ENCODE peak calls at places on chromosomes 13 and 19, in four cellular contexts. U, Q, H and L are unnamed samples.

GRCh38 chr19:21084343-21084742 is 2.3 kb downstream of the ZNF714 start:
- DNase-seq in H (peak), Q (peak), U (peak), L (no peak)

GRCh38 chr19:41886761-41887710 is 4.1 kb downstream of the ARHGEF1 start:
- DNase-seq in U (no peak), Q (peak), H (no peak), L (no peak)

GRCh38 chr19:10533656-10534386 is 9.9 kb upstream of the ATG4D start:
- DNase-seq in H (no peak), U (peak), Q (no peak), L (no peak)

GRCh38 chr19:13029893-13030292 is 34.6 kb downstream of the NFIX start:
- DNase-seq in U (no peak), H (no peak), Q (peak), L (no peak)

GRCh38 chr19:6362351-6362801 is 1.0 kb downstream of the CLPP start:
- DNase-seq in H (no peak), U (no peak), Q (no peak), L (no peak)

GRCh38 chr13:44109986-44110640 is 230.4 kb downstream of the LACC1 start:
- DNase-seq in H (no peak), U (no peak), Q (no peak), L (no peak)

GRCh38 chr19:47363758-47364529 is 14.8 kb downstream of the DHX34 start:
- DNase-seq in U (peak), Q (peak), H (no peak), L (no peak)

GRCh38 chr19:16654151-16654550 is 5.8 kb downstream of the SMIM7 start:
- DNase-seq in Q (peak), U (no peak), H (no peak), L (no peak)

GRCh38 chr13:111893071-111893606 is 173.8 kb upstream of the SOX1 start:
- DNase-seq in H (no peak), U (no peak), Q (no peak), L (no peak)

GRCh38 chr19:12784871-12785430 is 6.3 kb upstream of the JUNB start:
- DNase-seq in U (peak), H (no peak), Q (peak), L (no peak)

GRCh38 chr13:25489238-25489637 is 117.5 kb downstream of the ATP8A2 start:
- DNase-seq in H (no peak), Q (no peak), U (no peak), L (no peak)

GRCh38 chr13:110001622-110002275 is 215.4 kb upstream of the IRS2 start:
- DNase-seq in Q (no peak), U (peak), H (no peak), L (no peak)

GRCh38 chr13:85283408-85283807 is 515.8 kb downstream of the SLITRK6 start:
- DNase-seq in H (no peak), U (no peak), Q (no peak), L (no peak)

GRCh38 chr19:47161876-47162489 is 31.3 kb downstream of the SAE1 start:
- DNase-seq in U (peak), Q (no peak), H (no peak), L (no peak)

GRCh38 chr19:32580901-32581703 is at the start of gene PDCD5:
- DNase-seq in H (peak), Q (peak), U (peak), L (peak)
- TF ChIP-seq POLR2A in H (peak), Q (peak), U (peak), L (peak)

GRCh38 chr19:4976412-4977298 is 7.7 kb downstream of the KDM4B start:
- DNase-seq in H (peak), U (peak), Q (peak), L (peak)
- TF ChIP-seq POLR2A in H (peak), U (no peak), Q (no peak), L (peak)

GRCh38 chr19:37778613-37779138 is 710 bp downstream of the ZNF573 start:
- DNase-seq in U (peak), H (no peak), Q (peak), L (no peak)

GRCh38 chr19:37779139-37780035 is at the start of gene ZNF573:
- DNase-seq in H (peak), Q (peak), U (peak), L (peak)
- TF ChIP-seq POLR2A in H (peak), Q (peak), U (peak), L (peak)

GRCh38 chr19:14378890-14379289 is 2.4 kb upstream of the ADGRE5 start:
- DNase-seq in Q (no peak), H (no peak), U (no peak), L (no peak)

GRCh38 chr19:14375582-14376291 is 5.5 kb upstream of the ADGRE5 start:
- DNase-seq in H (no peak), Q (no peak), U (peak), L (no peak)

GRCh38 chr19:14370169-14370998 is 10.9 kb upstream of the ADGRE5 start:
- DNase-seq in H (no peak), Q (peak), U (no peak), L (no peak)

GRCh38 chr19:14371321-14371821 is 9.9 kb upstream of the ADGRE5 start:
- DNase-seq in H (no peak), Q (no peak), U (no peak), L (no peak)

DNA sequence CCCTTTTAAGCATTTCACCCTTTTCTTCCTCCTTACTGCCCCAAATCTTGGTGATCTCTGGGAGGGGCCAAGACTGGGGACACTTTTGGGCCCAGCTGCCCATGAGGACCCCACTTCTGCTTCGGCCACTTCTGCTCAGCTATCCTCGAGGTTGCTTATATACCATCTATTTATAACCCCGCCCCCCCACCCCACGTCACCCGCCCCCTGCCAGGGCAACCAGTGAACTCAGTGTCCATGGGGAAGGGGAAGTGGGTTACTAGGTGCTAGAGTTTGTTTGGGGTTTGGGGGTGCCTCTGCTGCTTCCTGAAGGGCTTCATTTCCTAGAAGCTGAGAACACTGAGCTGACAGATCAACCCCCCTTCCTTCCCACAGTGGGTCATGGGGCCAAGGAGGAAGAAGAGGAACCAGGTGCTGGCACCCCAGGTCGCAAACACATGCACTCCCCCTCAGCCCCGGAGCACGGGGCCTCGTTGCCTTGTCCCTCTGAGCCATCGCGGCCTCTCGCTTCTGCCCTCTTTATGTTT is 6.1 kb upstream of the ADGRE5 start:
- DNase-seq in Q (peak), H (peak), U (no peak), L (no peak)
- TF ChIP-seq POLR2A in Q (peak), H (peak), U (no peak), L (no peak)

DNA sequence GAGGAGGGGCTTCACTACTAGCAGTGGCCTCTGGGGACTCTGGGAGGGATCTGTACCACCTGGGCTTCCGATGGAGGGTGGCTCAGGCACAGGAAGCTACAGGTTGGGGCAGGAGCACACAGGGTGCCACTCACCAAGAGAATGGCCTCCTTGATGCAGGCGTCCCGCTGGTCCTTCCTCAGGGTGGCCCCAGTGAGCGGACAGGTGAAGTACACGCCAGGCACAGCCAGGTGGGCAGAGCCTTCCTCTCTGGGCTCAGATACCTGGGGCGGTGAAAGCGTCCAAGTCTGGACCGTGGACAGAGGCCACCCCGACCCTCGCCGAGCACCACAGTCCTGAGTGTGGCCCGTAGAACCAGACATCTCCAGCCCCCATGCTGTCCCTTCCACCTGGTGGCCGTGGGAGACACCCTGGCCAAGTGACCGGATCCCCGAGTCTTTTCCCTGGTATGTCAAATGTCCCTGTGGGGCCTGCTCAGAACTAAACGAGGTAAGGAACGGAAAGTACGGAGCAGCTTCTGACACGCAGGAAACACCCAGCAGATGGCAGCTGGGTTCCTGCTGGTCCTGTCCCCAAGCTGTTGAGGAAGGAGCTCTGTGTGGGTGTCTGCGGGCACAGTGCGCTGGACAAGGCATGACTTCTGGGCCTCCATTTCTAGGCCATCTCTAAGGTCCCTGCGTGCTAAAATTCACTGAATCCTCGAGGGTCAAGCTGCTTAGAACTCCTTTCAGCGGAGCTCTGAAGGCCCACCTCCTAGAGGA is 5.2 kb downstream of the UBXN6 start:
- DNase-seq in H (no peak), U (no peak), Q (no peak), L (no peak)
- TF ChIP-seq POLR2A in H (no peak), U (no peak), Q (no peak), L (no peak)